ENCODE peak calls at places on chromosomes 2 and 18, in five cellular contexts. O is activated naive CD4-positive, alpha-beta T cell treated with Interleukin-2 at 50 U/mL for 16 hours; X is smooth muscle cell of the brain vasculature; T is T-cell; H is hepatic stellate cell. L is an unnamed sample.

GRCh38 chr2:36807223-36807886 is 110.8 kb downstream of the VIT start:
- DNase-seq in X (no peak), H (no peak), T (no peak), O (no peak), L (no peak)

GRCh38 chr2:20629581-20630291 is 21.2 kb downstream of the HS1BP3 start:
- DNase-seq in X (no peak), H (no peak), T (no peak), O (no peak), L (no peak)

GRCh38 chr18:25544872-25545271 is 192.9 kb upstream of the ZNF521 start:
- DNase-seq in O (no peak), H (no peak), X (no peak), T (no peak), L (no peak)

GRCh38 chr18:59957957-59958356 is 58.2 kb downstream of the PMAIP1 start:
- DNase-seq in T (no peak), H (peak; percentile 11), X (peak; percentile 23), O (no peak), L (peak; percentile 24)

GRCh38 chr2:73942664-73943063 is 16.0 kb downstream of the DGUOK start:
- DNase-seq in T (no peak), O (no peak), X (no peak), H (no peak), L (no peak)

GRCh38 chr2:66538291-66538690 is 103.4 kb downstream of the MEIS1 start:
- DNase-seq in T (no peak), O (no peak), X (no peak), H (no peak), L (no peak)

GRCh38 chr2:196131384-196131861 is 40.0 kb downstream of the STK17B start:
- DNase-seq in X (no peak), T (peak; percentile 46), H (no peak), O (peak; percentile 70), L (peak; percentile 76)

GRCh38 chr2:24724111-24724775 is 68.9 kb downstream of the PTRHD1 start:
- DNase-seq in O (no peak), H (no peak), T (no peak), X (no peak), L (no peak)

GRCh38 chr18:63850010-63850409 is 37.5 kb upstream of the SERPINB2 start:
- DNase-seq in H (no peak), O (no peak), X (no peak), T (no peak), L (no peak)

GRCh38 chr18:63480476-63480875 is 3.7 kb downstream of the SERPINB5 start:
- DNase-seq in X (no peak), T (no peak), H (no peak), O (no peak), L (no peak)

GRCh38 chr2:146997488-146997887 is 847.3 kb upstream of the ACVR2A start:
- DNase-seq in T (no peak), O (no peak), X (no peak), H (no peak), L (no peak)

GRCh38 chr2:159497256-159497655 is 119.1 kb downstream of the BAZ2B start:
- DNase-seq in H (peak; percentile 78), X (peak; percentile 21), O (no peak), T (no peak), L (no peak)

GRCh38 chr2:205280630-205281225 is 401.6 kb upstream of the NRP2 start:
- DNase-seq in X (no peak), T (no peak), O (no peak), H (no peak), L (no peak)

GRCh38 chr2:121146630-121147029 is 138.4 kb downstream of the TFCP2L1 start:
- DNase-seq in T (no peak), H (no peak), X (no peak), O (no peak), L (no peak)

GRCh38 chr2:178280261-178280852 is 86.0 kb downstream of the OSBPL6 start:
- DNase-seq in T (no peak), O (no peak), H (peak; percentile 14), X (no peak), L (peak; percentile 36)

GRCh38 chr2:181022652-181023051 is 42.2 kb downstream of the UBE2E3 start:
- DNase-seq in O (no peak), X (no peak), H (no peak), T (no peak), L (no peak)

GRCh38 chr2:73050011-73050617 is 21.4 kb downstream of the SFXN5 start:
- DNase-seq in H (no peak), X (no peak), O (no peak), T (no peak), L (no peak)

GRCh38 chr2:150538582-150539236 is 51.2 kb upstream of the RND3 start:
- DNase-seq in T (no peak), H (no peak), X (no peak), O (no peak), L (no peak)

GRCh38 chr2:196801578-196801977 is 2.1 kb upstream of the GTF3C3 start:
- DNase-seq in T (no peak), O (no peak), H (no peak), X (no peak), L (no peak)

GRCh38 chr2:196718394-196718793 is 78.9 kb downstream of the CCDC150 start:
- DNase-seq in O (no peak), H (no peak), X (no peak), T (no peak), L (no peak)

GRCh38 chr2:31987454-31987853 is 23.4 kb downstream of the MEMO1 start:
- DNase-seq in O (no peak), T (no peak), X (no peak), H (peak; percentile 50), L (no peak)

GRCh38 chr2:130877258-130877657 is 40.5 kb downstream of the ARHGEF4 start:
- DNase-seq in T (no peak), O (no peak), H (no peak), X (no peak), L (no peak)

GRCh38 chr2:226873051-226873620 is 37.3 kb downstream of the RHBDD1 start:
- DNase-seq in X (no peak), O (no peak), T (no peak), H (peak; percentile 10), L (peak; percentile 8)

GRCh38 chr2:83071914-83072313 is 1387.2 kb downstream of the SUCLG1 start:
- DNase-seq in H (no peak), O (no peak), X (no peak), T (no peak), L (no peak)

GRCh38 chr2:74597456-74597855 is 42.9 kb downstream of the DOK1 start:
- DNase-seq in H (no peak), O (no peak), T (no peak), X (no peak), L (no peak)

GRCh38 chr2:122750095-122750494 is 994.6 kb downstream of the TSN start:
- DNase-seq in O (no peak), T (no peak), X (no peak), H (no peak), L (no peak)

GRCh38 chr2:169069818-169070217 is 455 bp downstream of the DHRS9 start:
- DNase-seq in X (no peak), O (no peak), H (no peak), T (no peak), L (no peak)

GRCh38 chr18:77133051-77133919 is 702 bp upstream of the MBP start:
- DNase-seq in O (no peak), H (no peak), T (no peak), X (no peak), L (no peak)

GRCh38 chr2:173066887-173067676 is 8.6 kb upstream of the MAP3K20 start:
- DNase-seq in H (no peak), T (no peak), O (no peak), X (no peak), L (no peak)

GRCh38 chr2:33262097-33262496 is 214.4 kb upstream of the RASGRP3 start:
- DNase-seq in T (no peak), O (no peak), H (no peak), X (no peak), L (no peak)

GRCh38 chr2:239583171-239583878 is 182.5 kb upstream of the HDAC4 start:
- DNase-seq in X (no peak), H (no peak), T (no peak), O (no peak), L (no peak)

GRCh38 chr2:130336877-130337734 is 5.6 kb upstream of the IMP4 start:
- DNase-seq in T (peak; percentile 19), O (peak; percentile 67), H (peak; percentile 86), X (peak; percentile 65), L (peak; percentile 43)

GRCh38 chr18:64244571-64244970 is 95.7 kb upstream of the LINC00305 start:
- DNase-seq in T (no peak), O (no peak), X (no peak), H (no peak), L (no peak)

GRCh38 chr2:68646303-68646702 is 2.9 kb downstream of the PROKR1 start:
- DNase-seq in H (no peak), X (no peak), T (no peak), O (no peak), L (no peak)

GRCh38 chr2:118614856-118615255 is 232.6 kb downstream of the EN1 start:
- DNase-seq in X (no peak), O (no peak), H (no peak), T (no peak), L (no peak)

GRCh38 chr2:128797937-128798336 is 479.3 kb upstream of the HS6ST1 start:
- DNase-seq in O (no peak), H (no peak), T (no peak), X (no peak), L (no peak)

L was measured in stimulated activated naive CD8-positive, alpha-beta T cell treated with anti-CD3 and anti-CD28 coated beads, Interleukin-15, Interleukin-2, amounts not matched to agents 100 U/mL and 50 U/mL, for 24 hours.